ENCODE peak calls at places on chromosomes 3 and 15, in six cellular contexts. A is GM23338, V is OCI-LY7, Y is heart left ventricle, D is esophagus muscularis mucosa, E is GM12878. Z is an unnamed sample.

GRCh38 chr3:87225659-87226058 is 1.4 kb upstream of the CHMP2B start:
- DNase-seq in A (no peak), V (no peak), Y (no peak), D (no peak), E (no peak), Z (no peak)

GRCh38 chr15:80154336-80154735 is 1.5 kb downstream of the FAH start:
- DNase-seq in A (no peak), V (no peak), Y (no peak), D (no peak), E (no peak), Z (no peak)

GRCh38 chr3:100261481-100261903 is 700 bp downstream of the TBC1D23 start:
- DNase-seq in A (no peak), V (no peak), Y (no peak), D (no peak), E (no peak), Z (no peak)

GRCh38 chr15:47843124-47843663 is 125.9 kb downstream of the SEMA6D start:
- DNase-seq in A (no peak), V (no peak), Y (no peak), D (no peak), E (no peak), Z (no peak)

GRCh38 chr15:41258706-41259471 is 27.8 kb downstream of the CHP1 start:
- DNase-seq in A (no peak), V (peak; percentile 47), Y (no peak), D (no peak), E (peak; percentile 31), Z (peak; percentile 81)

GRCh38 chr3:185656321-185656840 is 70.3 kb downstream of the SENP2 start:
- DNase-seq in A (no peak), V (no peak), Y (peak; percentile 62), D (peak; percentile 91), E (no peak), Z (no peak)

GRCh38 chr15:55899537-55899936 is 93.9 kb downstream of the NEDD4 start:
- DNase-seq in A (no peak), V (no peak), Y (no peak), D (no peak), E (no peak), Z (no peak)

GRCh38 chr15:47586653-47587224 is 130.6 kb upstream of the SEMA6D start:
- DNase-seq in A (no peak), V (no peak), Y (peak; percentile 76), D (no peak), E (no peak), Z (no peak)

GRCh38 chr3:59839810-59840515 is 790.1 kb upstream of the CFAP20DC start:
- DNase-seq in A (no peak), V (peak; percentile 23), Y (no peak), D (no peak), E (peak; percentile 40), Z (no peak)

GRCh38 chr15:96582473-96582872 is 252.0 kb downstream of the NR2F2 start:
- DNase-seq in A (no peak), V (no peak), Y (no peak), D (no peak), E (no peak), Z (no peak)

GRCh38 chr15:94838281-94838680 is 606.9 kb downstream of the MCTP2 start:
- DNase-seq in A (no peak), V (no peak), Y (no peak), D (no peak), E (no peak), Z (no peak)
- H3K4me1 ChIP-seq in A (no peaks in the 10 kb centered on the region), V (no peaks in the 10 kb centered on the region), Y (no peaks in the 10 kb centered on the region), D (no peaks in the 10 kb centered on the region), E (no peaks in the 10 kb centered on the region), Z (no peaks in the 10 kb centered on the region)

DNA sequence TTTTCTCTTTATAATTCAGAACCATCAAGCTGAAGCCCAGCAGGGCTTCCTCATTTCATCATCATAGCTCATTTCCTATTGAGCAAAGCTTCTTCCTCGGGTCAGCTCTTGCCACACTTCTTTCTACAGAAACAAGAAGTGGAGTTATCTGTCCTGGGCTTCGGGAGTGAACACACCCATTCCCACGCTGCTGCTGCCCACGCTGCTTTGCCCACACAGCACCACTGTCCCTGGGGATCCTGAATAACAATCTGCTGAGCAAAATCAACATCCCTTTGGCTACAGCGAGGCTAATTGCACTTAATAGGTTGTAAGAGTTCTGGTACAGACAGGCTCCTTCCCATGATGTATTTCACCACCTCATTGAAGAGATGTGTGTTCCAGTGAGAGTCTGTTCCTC is 23.7 kb downstream of the CEP19 start:
- DNase-seq in A (no peak), V (no peak), Y (peak; percentile 61), D (no peak), E (no peak), Z (no peak)
- H3K4me1 ChIP-seq in A (peaks cover 14% of the 10 kb centered on the region), V (peaks cover 10% of the 10 kb centered on the region), Y (no peaks in the 10 kb centered on the region), D (peaks cover 11% of the 10 kb centered on the region), E (no peaks in the 10 kb centered on the region), Z (peaks cover 27% of the 10 kb centered on the region)

GRCh38 chr15:75335313-75335704 is 554 bp upstream of the COMMD4 start:
- DNase-seq in A (no peak), V (no peak), Y (no peak), D (no peak), E (no peak), Z (no peak)

GRCh38 chr15:75342221-75342620 is 4.6 kb upstream of the NEIL1 start:
- DNase-seq in A (no peak), V (no peak), Y (no peak), D (no peak), E (no peak), Z (no peak)

GRCh38 chr15:75338661-75339240 is 2.9 kb downstream of the COMMD4 start:
- DNase-seq in A (no peak), V (no peak), Y (no peak), D (no peak), E (no peak), Z (no peak)

GRCh38 chr15:75335705-75336355 is at the start of gene COMMD4:
- DNase-seq in A (peak; percentile 99), V (peak; percentile 95), Y (peak; percentile 97), D (peak; percentile 98), E (no peak), Z (peak; percentile 97)

DNA sequence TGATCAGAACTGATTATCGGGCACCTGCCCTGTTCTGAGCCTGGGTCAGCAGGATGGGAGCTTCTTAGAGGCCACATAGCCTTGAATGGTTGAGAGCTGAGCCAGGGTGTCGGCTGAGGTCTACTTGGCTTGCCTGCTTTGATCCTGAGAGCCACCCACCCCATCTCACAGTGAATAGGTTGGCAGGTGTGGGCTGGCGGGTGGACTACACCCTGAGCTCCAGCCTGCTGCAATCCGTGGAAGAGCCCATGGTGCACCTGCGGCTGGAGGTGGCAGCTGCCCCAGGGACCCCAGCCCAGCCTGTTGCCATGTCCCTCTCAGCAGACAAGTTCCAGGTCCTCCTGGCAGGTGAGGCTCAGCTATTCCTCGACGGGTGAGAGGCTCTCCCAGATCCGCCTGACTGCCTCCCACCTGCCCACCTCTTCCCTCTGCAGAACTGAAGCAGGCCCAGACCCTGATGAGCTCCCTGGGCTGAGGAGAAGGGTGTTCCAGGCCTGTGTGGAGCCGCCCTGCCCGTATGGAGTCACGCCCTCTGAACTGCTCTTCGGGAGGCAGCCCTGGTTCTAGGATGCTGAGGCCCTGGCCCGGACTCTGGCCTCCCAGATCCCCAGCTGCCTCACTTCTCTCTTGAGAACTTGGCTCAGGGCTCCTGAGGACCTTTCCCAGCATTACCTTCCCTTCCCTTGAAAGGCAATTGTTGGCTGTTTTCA is 3.8 kb downstream of the COMMD4 start:
- DNase-seq in A (no peak), V (no peak), Y (no peak), D (no peak), E (no peak), Z (no peak)
- H3K4me1 ChIP-seq in A (no peaks in the 10 kb centered on the region), V (peaks cover 17% of the 10 kb centered on the region), Y (no peaks in the 10 kb centered on the region), D (peaks cover 9% of the 10 kb centered on the region), E (no peaks in the 10 kb centered on the region), Z (peaks cover 17% of the 10 kb centered on the region)

GRCh38 chr3:47151836-47152235 is 12.1 kb downstream of the SETD2 start:
- DNase-seq in A (no peak), V (no peak), Y (no peak), D (no peak), E (no peak), Z (no peak)
- H3K4me1 ChIP-seq in A (peaks cover 43% of the 10 kb centered on the region), V (peaks cover 35% of the 10 kb centered on the region), Y (no peaks in the 10 kb centered on the region), D (peaks cover 16% of the 10 kb centered on the region), E (no peaks in the 10 kb centered on the region), Z (peaks cover 31% of the 10 kb centered on the region)

GRCh38 chr3:195073866-195074860 is 196.8 kb downstream of the XXYLT1 start:
- DNase-seq in A (no peak), V (no peak), Y (no peak), D (no peak), E (no peak), Z (no peak)
- H3K4me1 ChIP-seq in A (no peaks in the 10 kb centered on the region), V (no peaks in the 10 kb centered on the region), Y (no peaks in the 10 kb centered on the region), D (no peaks in the 10 kb centered on the region), E (no peaks in the 10 kb centered on the region), Z (no peaks in the 10 kb centered on the region)

GRCh38 chr3:32454111-32454510 is 48.5 kb downstream of the CMTM6 start:
- DNase-seq in A (no peak), V (no peak), Y (no peak), D (peak; percentile 81), E (no peak), Z (no peak)

GRCh38 chr3:32455609-32456428 is 46.8 kb downstream of the CMTM6 start:
- DNase-seq in A (no peak), V (no peak), Y (no peak), D (peak; percentile 74), E (no peak), Z (no peak)

GRCh38 chr3:32453346-32453745 is 49.3 kb downstream of the CMTM6 start:
- DNase-seq in A (no peak), V (no peak), Y (no peak), D (peak; percentile 19), E (no peak), Z (no peak)

GRCh38 chr3:32456429-32457130 is 46.1 kb downstream of the CMTM6 start:
- DNase-seq in A (no peak), V (no peak), Y (no peak), D (peak; percentile 57), E (no peak), Z (no peak)

DNA sequence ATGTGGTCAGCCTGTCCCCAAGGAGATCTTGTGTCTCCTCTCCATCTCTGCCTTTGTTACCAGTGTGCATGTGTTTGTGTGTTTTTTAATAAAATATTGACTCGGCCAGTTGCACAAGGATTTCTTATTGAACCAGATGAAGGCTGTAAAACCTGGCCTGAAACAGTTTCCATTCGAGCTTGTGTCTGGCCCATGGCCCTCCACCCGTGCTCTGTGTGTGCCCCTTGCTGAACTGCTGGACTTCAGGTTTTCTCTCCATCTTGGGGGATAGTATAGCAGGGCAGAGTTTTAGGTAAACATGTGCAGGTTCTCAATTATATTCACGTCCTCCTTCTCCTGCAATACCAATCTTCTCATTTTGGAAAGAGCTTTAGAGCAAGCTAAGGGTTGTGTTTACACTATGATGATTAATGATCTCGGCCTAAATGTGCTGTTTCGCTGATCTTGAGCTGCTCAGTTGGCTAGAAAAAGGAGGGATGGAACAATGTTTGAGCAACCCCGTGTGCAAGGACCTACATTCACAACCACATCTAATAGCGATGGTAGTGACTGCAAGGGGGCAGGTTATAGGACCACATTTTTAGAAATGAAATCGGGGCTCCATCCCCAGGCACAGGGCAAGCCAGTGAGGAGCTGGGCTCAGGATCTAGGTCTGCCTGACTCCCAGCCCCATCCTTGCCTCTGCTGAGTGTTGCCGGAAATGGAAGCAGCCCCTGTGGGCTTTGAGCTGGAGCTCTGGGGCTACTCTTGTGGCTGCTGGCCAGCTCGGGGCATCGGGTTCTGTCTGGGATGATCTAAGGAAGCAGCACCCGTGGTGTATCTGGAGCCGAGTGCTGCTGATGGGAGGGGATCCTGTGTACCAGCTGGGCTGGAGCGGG is 47.7 kb downstream of the CMTM6 start:
- DNase-seq in A (no peak), V (no peak), Y (no peak), D (peak; percentile 75), E (no peak), Z (no peak)
- H3K4me1 ChIP-seq in A (peaks cover 11% of the 10 kb centered on the region), V (peaks cover 68% of the 10 kb centered on the region), Y (no peaks in the 10 kb centered on the region), D (peaks cover 2% of the 10 kb centered on the region), E (peaks cover 30% of the 10 kb centered on the region), Z (peaks cover 30% of the 10 kb centered on the region)

Z was measured in Karpas-422.